ENCODE peak calls at places on chromosomes 12 and 14, in six cellular contexts. H is GM23338, X is HepG2, Y is neural progenitor cell, D is mammary epithelial cell, F is PC-3. O is an unnamed sample.

GRCh38 chr12:52435659-52435999 is 1.5 kb upstream of the KRT75 start:
- DNase-seq in Y (no peak), D (no peak), H (no peak), F (no peak), X (no peak), O (no peak)

GRCh38 chr12:102690267-102690666 is 209.9 kb upstream of the IGF1 start:
- DNase-seq in F (no peak), Y (peak; percentile 34), H (no peak), X (no peak), D (no peak), O (no peak)

GRCh38 chr14:104685216-104685997 is 4.0 kb upstream of the INF2 start:
- DNase-seq in Y (no peak), X (peak; percentile 68), D (no peak), F (no peak), H (no peak), O (no peak)

GRCh38 chr12:123431951-123432886 is 4.3 kb downstream of the RILPL2 start:
- DNase-seq in F (no peak), X (no peak), D (peak; percentile 69), H (no peak), Y (no peak), O (no peak)

GRCh38 chr12:2248901-2249381 is 196.2 kb downstream of the CACNA1C start:
- DNase-seq in Y (no peak), D (no peak), X (no peak), F (no peak), H (no peak), O (no peak)

GRCh38 chr14:56125772-56126411 is 7.7 kb downstream of the PELI2 start:
- DNase-seq in D (no peak), X (no peak), H (no peak), F (no peak), Y (no peak), O (no peak)

GRCh38 chr12:118188690-118189371 is 52.9 kb downstream of the PEBP1 start:
- DNase-seq in Y (no peak), X (no peak), F (no peak), H (peak; percentile 22), D (peak; percentile 20), O (no peak)

GRCh38 chr12:118061876-118062791 is 1.2 kb upstream of the WSB2 start:
- DNase-seq in D (peak; percentile 54), Y (peak; percentile 70), F (peak; percentile 73), X (no peak), H (peak; percentile 90), O (peak; percentile 44)

GRCh38 chr12:123057505-123058265 is 77.2 kb downstream of the ARL6IP4 start:
- DNase-seq in D (no peak), H (no peak), X (no peak), F (no peak), Y (no peak), O (no peak)

GRCh38 chr12:121871501-121871900 is 12.8 kb upstream of the HPD start:
- DNase-seq in X (no peak), F (no peak), H (no peak), D (no peak), Y (no peak), O (no peak)

GRCh38 chr14:53772936-53773335 is 183.7 kb downstream of the BMP4 start:
- DNase-seq in F (no peak), Y (no peak), X (no peak), D (no peak), H (no peak), O (no peak)

GRCh38 chr14:36666416-36667206 is 5.0 kb downstream of the PAX9 start:
- DNase-seq in F (peak; percentile 38), D (no peak), X (no peak), Y (peak; percentile 75), H (peak; percentile 81), O (no peak)
- TF ChIP-seq EZH2 in F (no peak), D (no peak), X (no peak), Y (peak; percentile 95), H (peak; percentile 88), O (no peak)

DNA sequence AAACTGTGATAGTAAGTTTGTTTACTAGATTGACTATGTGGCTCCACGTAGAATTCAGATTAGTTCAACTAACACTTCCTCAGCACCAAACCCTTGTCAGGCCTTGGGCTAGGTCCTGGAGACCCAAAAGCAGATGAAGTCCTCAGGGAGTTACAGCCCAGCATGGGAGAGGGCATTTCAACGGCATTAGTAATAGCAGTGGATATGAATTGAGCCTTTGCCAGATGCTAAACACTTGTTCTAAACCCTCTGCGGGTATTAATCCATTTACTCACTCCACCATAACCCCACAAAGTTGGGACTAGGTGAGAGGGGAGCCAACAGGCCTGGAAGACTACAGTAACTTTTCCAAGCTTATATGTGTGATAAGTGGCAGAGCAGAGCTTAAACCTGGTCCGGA is 714.6 kb downstream of the DIO2 start:
- DNase-seq in D (no peak), Y (no peak), X (no peak), F (peak; percentile 26), H (no peak), O (no peak)
- H3K4me2 ChIP-seq in D (no peak overlapping the region), Y (no peak overlapping the region), X (no peak overlapping the region), F (no peak overlapping the region), H (no peak overlapping the region), O (no peak overlapping the region)

GRCh38 chr14:37586783-37587428 is 8.1 kb downstream of the FOXA1 start:
- DNase-seq in F (peak; percentile 44), Y (no peak), X (no peak), D (no peak), H (no peak), O (no peak)
- TF ChIP-seq EZH2 in F (no peak), Y (no peak), X (no peak), D (no peak), H (peak; percentile 61), O (no peak)

GRCh38 chr14:85159726-85160125 is 370.2 kb upstream of the FLRT2 start:
- DNase-seq in D (no peak), F (no peak), X (no peak), H (no peak), Y (no peak), O (no peak)
- H3K4me2 ChIP-seq in D (no peak overlapping the region), F (no peak overlapping the region), X (no peak overlapping the region), H (no peak overlapping the region), Y (no peak overlapping the region), O (no peak overlapping the region)

DNA sequence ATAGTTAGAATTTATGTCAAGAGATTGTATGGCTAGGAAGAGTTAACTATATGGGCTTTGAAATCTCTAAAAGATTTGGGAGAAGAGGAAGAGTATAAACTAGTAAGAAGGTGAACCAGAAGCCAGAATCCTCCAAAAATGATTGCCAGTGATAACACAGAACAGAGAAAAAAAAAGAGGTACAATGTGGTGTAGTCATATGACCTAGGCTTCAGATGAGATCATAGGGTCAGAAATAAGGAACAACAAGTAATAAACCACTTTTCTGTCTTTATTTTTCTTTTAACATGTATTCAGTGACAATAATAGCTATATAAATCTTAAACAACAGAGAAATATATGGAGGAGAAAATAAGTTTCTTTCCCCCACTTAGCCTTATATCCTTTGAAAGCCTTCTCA is 1.9 kb upstream of the NECAP1 start:
- DNase-seq in D (no peak), Y (no peak), H (no peak), F (no peak), X (no peak), O (no peak)
- TF ChIP-seq EZH2 in D (no peak), Y (no peak), H (no peak), F (no peak), X (no peak), O (no peak)

GRCh38 chr14:103233328-103233727 is 100.7 kb upstream of the EIF5 start:
- DNase-seq in D (no peak), X (no peak), F (no peak), Y (no peak), H (no peak), O (no peak)
- H3K4me2 ChIP-seq in D (no peak overlapping the region), X (no peak overlapping the region), F (no peak overlapping the region), Y (no peak overlapping the region), H (no peak overlapping the region), O (no peak overlapping the region)